ENCODE peak calls at places on chromosomes 11 and 22, in eight cellular contexts. S is activated naive CD8-positive, alpha-beta T cell treated with anti-CD3 and anti-CD28 coated beads for 36 hours; B is midbrain; U is pancreas; Q is erythroblast; P is activated CD8-positive, alpha-beta T cell treated with anti-CD3 and anti-CD28 coated beads for 36 hours; D is GDM1; Z is NCI-H1694 treated with DMSO at 0.1 percent for 48 hours. A is an unnamed sample.

GRCh38 chr11:14132312-14132711 is 169.8 kb downstream of the SPON1 start:
- DNase-seq in S (no peak), B (no peak), U (no peak), Q (no peak), P (no peak), D (no peak), Z (no peak), A (no peak)

GRCh38 chr11:125625225-125625593 is 246 bp downstream of the CHEK1 start:
- DNase-seq in S (no peak), B (no peak), U (no peak), Q (no peak), P (no peak), D (no peak), Z (no peak), A (peak; percentile 9)

GRCh38 chr22:43180670-43181069 is 6.3 kb downstream of the TTLL12 start:
- DNase-seq in S (no peak), B (no peak), U (peak; percentile 57), Q (no peak), P (no peak), D (no peak), Z (no peak), A (no peak)

GRCh38 chr11:69711824-69712801 is 8.3 kb upstream of the FGF19 start:
- DNase-seq in S (no peak), B (no peak), U (no peak), Q (no peak), P (peak; percentile 51), D (peak; percentile 53), Z (no peak), A (peak; percentile 65)

GRCh38 chr22:23683545-23683944 is 7.3 kb upstream of the RGL4 start:
- DNase-seq in S (no peak), B (no peak), U (no peak), Q (no peak), P (no peak), D (no peak), Z (no peak), A (no peak)

GRCh38 chr11:620201-620600 is 4.5 kb upstream of the IRF7 start:
- DNase-seq in S (no peak), B (no peak), U (peak; percentile 49), Q (no peak), P (no peak), D (no peak), Z (no peak), A (no peak)

GRCh38 chr11:29750392-29750791 is 266.4 kb downstream of the KCNA4 start:
- DNase-seq in S (no peak), B (no peak), U (no peak), Q (no peak), P (no peak), D (no peak), Z (no peak), A (no peak)

GRCh38 chr11:48900131-48900800 is 83.4 kb downstream of the TRIM51G start:
- DNase-seq in S (no peak), B (no peak), U (peak; percentile 61), Q (no peak), P (no peak), D (no peak), Z (no peak), A (no peak)

GRCh38 chr11:18752502-18752901 is 26.5 kb upstream of the IGSF22 start:
- DNase-seq in S (no peak), B (peak; percentile 27), U (no peak), Q (no peak), P (no peak), D (no peak), Z (no peak), A (no peak)

GRCh38 chr11:25377466-25377865 is 880.6 kb downstream of the LUZP2 start:
- DNase-seq in S (no peak), B (no peak), U (no peak), Q (no peak), P (no peak), D (no peak), Z (no peak), A (no peak)

GRCh38 chr11:83543918-83544491 is 257.8 kb upstream of the CCDC90B start:
- DNase-seq in S (peak; percentile 0), B (no peak), U (no peak), Q (no peak), P (peak; percentile 2), D (no peak), Z (no peak), A (no peak)

GRCh38 chr11:104256525-104256924 is 92.6 kb upstream of the PDGFD start:
- DNase-seq in S (no peak), B (no peak), U (no peak), Q (no peak), P (no peak), D (no peak), Z (no peak), A (peak; percentile 17)

GRCh38 chr11:67640021-67640757 is 626 bp upstream of the TBX10 start:
- DNase-seq in S (peak; percentile 59), B (peak; percentile 37), U (peak; percentile 88), Q (peak; percentile 51), P (peak; percentile 77), D (no peak), Z (peak; percentile 19), A (no peak)

GRCh38 chr11:33670250-33671011 is 30.2 kb downstream of the C11orf91 start:
- DNase-seq in S (no peak), B (no peak), U (no peak), Q (no peak), P (peak; percentile 4), D (no peak), Z (no peak), A (no peak)

GRCh38 chr22:33296941-33297340 is 238.8 kb upstream of the SYN3 start:
- DNase-seq in S (no peak), B (no peak), U (no peak), Q (no peak), P (no peak), D (no peak), Z (no peak), A (no peak)

GRCh38 chr11:95704865-95705264 is 84.7 kb downstream of the FAM76B start:
- DNase-seq in S (no peak), B (no peak), U (no peak), Q (no peak), P (no peak), D (no peak), Z (no peak), A (no peak)

GRCh38 chr22:30265851-30266444 is 703 bp downstream of the OSM start:
- DNase-seq in S (peak; percentile 89), B (no peak), U (peak; percentile 58), Q (peak; percentile 92), P (peak; percentile 94), D (peak; percentile 84), Z (no peak), A (peak; percentile 61)

GRCh38 chr11:73271936-73272679 is at the start of gene P2RY6:
- DNase-seq in S (no peak), B (no peak), U (no peak), Q (no peak), P (no peak), D (peak; percentile 60), Z (peak; percentile 24), A (peak; percentile 81)

GRCh38 chr11:12274558-12275197 is 102.7 kb upstream of the PARVA start:
- DNase-seq in S (no peak), B (no peak), U (no peak), Q (peak; percentile 44), P (peak; percentile 11), D (no peak), Z (no peak), A (no peak)

GRCh38 chr22:43126506-43127165 is 16.1 kb downstream of the BIK start:
- DNase-seq in S (no peak), B (no peak), U (no peak), Q (no peak), P (peak; percentile 14), D (no peak), Z (no peak), A (no peak)